ENCODE peak calls at places on chromosomes 5 and 9, in ten cellular contexts. J is stomach, L is cardiac fibroblast, V is Peyer's patch, Y is PC-3, P is fibroblast of mammary gland, B is colonic mucosa, S is ovary, Q is lower leg skin, O is IMR-90. I is an unnamed sample.

GRCh38 chr9:74610523-74611061 is 113.5 kb downstream of the RORB start:
- DNase-seq in J (no peak), L (no peak), V (no peak), Y (no peak), P (peak), B (no peak), S (no peak), Q (no peak), O (no peak), I (no peak)

GRCh38 chr9:132019702-132020101 is 60.0 kb downstream of the MED27 start:
- DNase-seq in J (no peak), L (no peak), V (no peak), Y (no peak), P (no peak), B (no peak), S (no peak), Q (no peak), O (no peak), I (no peak)

GRCh38 chr5:14590949-14591348 is 9.4 kb downstream of the OTULINL start:
- DNase-seq in J (no peak), L (no peak), V (no peak), Y (peak), P (no peak), B (no peak), S (no peak), Q (no peak), O (no peak), I (no peak)

GRCh38 chr5:176806137-176806536 is 4.2 kb upstream of the UNC5A start:
- DNase-seq in J (no peak), L (peak), V (no peak), Y (peak), P (peak), B (no peak), S (no peak), Q (no peak), O (peak), I (no peak)

GRCh38 chr5:55387865-55388264 is 80.1 kb downstream of the MTREX start:
- DNase-seq in J (no peak), L (no peak), V (no peak), Y (no peak), P (no peak), B (no peak), S (no peak), Q (no peak), O (no peak), I (no peak)

GRCh38 chr5:68432682-68433081 is 217.1 kb downstream of the PIK3R1 start:
- DNase-seq in J (no peak), L (no peak), V (no peak), Y (peak), P (no peak), B (no peak), S (no peak), Q (no peak), O (no peak), I (no peak)

GRCh38 chr9:134059188-134059641 is 8.6 kb downstream of the BRD3 start:
- DNase-seq in J (peak), L (no peak), V (peak), Y (no peak), P (no peak), B (peak), S (peak), Q (peak), O (no peak), I (no peak)

GRCh38 chr5:42591026-42591425 is 165.6 kb upstream of the CCDC152 start:
- DNase-seq in J (no peak), L (peak), V (no peak), Y (no peak), P (peak), B (peak), S (peak), Q (no peak), O (no peak), I (no peak)

GRCh38 chr9:107465467-107466451 is 23.8 kb downstream of the KLF4 start:
- DNase-seq in J (peak), L (peak), V (peak), Y (peak), P (peak), B (peak), S (peak), Q (peak), O (peak), I (no peak)

GRCh38 chr5:59126665-59127354 is 543.9 kb downstream of the RAB3C start:
- DNase-seq in J (no peak), L (peak), V (no peak), Y (no peak), P (peak), B (no peak), S (no peak), Q (no peak), O (peak), I (no peak)

GRCh38 chr5:136185974-136186373 is 7.0 kb downstream of the SMIM32 start:
- DNase-seq in J (no peak), L (no peak), V (no peak), Y (no peak), P (no peak), B (no peak), S (no peak), Q (no peak), O (no peak), I (no peak)

GRCh38 chr5:93092349-93093105 is 488.5 kb downstream of the NR2F1-AS1 start:
- DNase-seq in J (no peak), L (peak), V (no peak), Y (peak), P (peak), B (no peak), S (no peak), Q (no peak), O (peak), I (no peak)

GRCh38 chr9:26058111-26058895 is 380.1 kb upstream of the TUSC1 start:
- DNase-seq in J (no peak), L (peak), V (no peak), Y (no peak), P (peak), B (no peak), S (no peak), Q (no peak), O (no peak), I (no peak)

GRCh38 chr5:160197341-160198147 is 31.8 kb upstream of the FABP6 start:
- DNase-seq in J (no peak), L (peak), V (no peak), Y (no peak), P (peak), B (no peak), S (peak), Q (no peak), O (peak), I (no peak)

GRCh38 chr9:679462-679861 is 162.0 kb upstream of the DMRT1 start:
- DNase-seq in J (no peak), L (no peak), V (no peak), Y (no peak), P (no peak), B (no peak), S (no peak), Q (no peak), O (no peak), I (no peak)

GRCh38 chr5:140571105-140571504 is 6.5 kb downstream of the SLC35A4 start:
- DNase-seq in J (no peak), L (no peak), V (no peak), Y (no peak), P (no peak), B (no peak), S (peak), Q (no peak), O (no peak), I (no peak)

GRCh38 chr9:88889386-88889785 is 101.9 kb upstream of the S1PR3 start:
- DNase-seq in J (no peak), L (peak), V (no peak), Y (no peak), P (peak), B (no peak), S (no peak), Q (no peak), O (peak), I (no peak)

GRCh38 chr5:83900307-83900706 is 179.7 kb upstream of the HAPLN1 start:
- DNase-seq in J (no peak), L (no peak), V (no peak), Y (no peak), P (no peak), B (no peak), S (no peak), Q (no peak), O (peak), I (no peak)

GRCh38 chr9:137234758-137235423 is 4.2 kb downstream of the SLC34A3 start:
- DNase-seq in J (no peak), L (no peak), V (no peak), Y (no peak), P (no peak), B (no peak), S (no peak), Q (no peak), O (no peak), I (no peak)

GRCh38 chr9:69584746-69585145 is 87.4 kb downstream of the APBA1 start:
- DNase-seq in J (no peak), L (peak), V (no peak), Y (no peak), P (peak), B (no peak), S (no peak), Q (no peak), O (no peak), I (no peak)

GRCh38 chr5:37834542-37835399 is 5.1 kb downstream of the GDNF start:
- DNase-seq in J (no peak), L (no peak), V (no peak), Y (no peak), P (no peak), B (no peak), S (peak), Q (no peak), O (no peak), I (no peak)

GRCh38 chr5:37838152-37838932 is 1.5 kb downstream of the GDNF start:
- DNase-seq in J (no peak), L (peak), V (no peak), Y (peak), P (peak), B (no peak), S (peak), Q (no peak), O (peak), I (no peak)

GRCh38 chr5:37835400-37835973 is 4.4 kb downstream of the GDNF start:
- DNase-seq in J (no peak), L (peak), V (no peak), Y (no peak), P (no peak), B (no peak), S (no peak), Q (no peak), O (no peak), I (no peak)

GRCh38 chr5:37837101-37838032 is 2.5 kb downstream of the GDNF start:
- DNase-seq in J (peak), L (peak), V (peak), Y (peak), P (peak), B (peak), S (peak), Q (peak), O (peak), I (no peak)

GRCh38 chr5:37836173-37837100 is 3.4 kb downstream of the GDNF start:
- DNase-seq in J (no peak), L (peak), V (no peak), Y (peak), P (peak), B (no peak), S (peak), Q (no peak), O (peak), I (no peak)
- TF ChIP-seq CTCF in J (no peak), L (no peak), V (no peak), Y (no peak), P (no peak), B (no peak), S (no peak), Q (no peak), O (no peak), I (no peak)

GRCh38 chr9:125472562-125472925 is 210.9 kb downstream of the GAPVD1 start:
- DNase-seq in J (no peak), L (no peak), V (no peak), Y (no peak), P (no peak), B (no peak), S (no peak), Q (no peak), O (no peak), I (no peak)

GRCh38 chr9:125470767-125471580 is 209.3 kb downstream of the GAPVD1 start:
- DNase-seq in J (no peak), L (no peak), V (no peak), Y (no peak), P (no peak), B (no peak), S (no peak), Q (no peak), O (no peak), I (no peak)

GRCh38 chr9:125475385-125475784 is 213.8 kb downstream of the GAPVD1 start:
- DNase-seq in J (peak), L (no peak), V (no peak), Y (no peak), P (no peak), B (no peak), S (no peak), Q (no peak), O (no peak), I (no peak)

GRCh38 chr9:125476645-125477044 is 215.0 kb downstream of the GAPVD1 start:
- DNase-seq in J (no peak), L (no peak), V (no peak), Y (no peak), P (no peak), B (no peak), S (no peak), Q (no peak), O (no peak), I (no peak)

GRCh38 chr9:125472926-125473701 is 211.5 kb downstream of the GAPVD1 start:
- DNase-seq in J (no peak), L (peak), V (no peak), Y (no peak), P (peak), B (no peak), S (peak), Q (no peak), O (peak), I (no peak)
- TF ChIP-seq CTCF in J (no peak), L (peak), V (no peak), Y (no peak), P (no peak), B (no peak), S (no peak), Q (no peak), O (peak), I (no peak)

GRCh38 chr5:151741678-151742423 is 16.6 kb downstream of the ATOX1 start:
- DNase-seq in J (no peak), L (peak), V (no peak), Y (peak), P (peak), B (no peak), S (no peak), Q (no peak), O (peak), I (no peak)

GRCh38 chr5:151739395-151739794 is 19.0 kb downstream of the ATOX1 start:
- DNase-seq in J (no peak), L (no peak), V (no peak), Y (no peak), P (no peak), B (no peak), S (peak), Q (no peak), O (no peak), I (no peak)

GRCh38 chr5:151739939-151740335 is 18.5 kb downstream of the ATOX1 start:
- DNase-seq in J (no peak), L (peak), V (no peak), Y (peak), P (peak), B (no peak), S (no peak), Q (no peak), O (peak), I (no peak)

GRCh38 chr5:151740336-151740942 is 18.0 kb downstream of the ATOX1 start:
- DNase-seq in J (peak), L (peak), V (no peak), Y (peak), P (peak), B (peak), S (peak), Q (peak), O (peak), I (no peak)

GRCh38 chr5:151740958-151741373 is 17.5 kb downstream of the ATOX1 start:
- DNase-seq in J (no peak), L (peak), V (no peak), Y (peak), P (peak), B (no peak), S (no peak), Q (no peak), O (peak), I (no peak)
- TF ChIP-seq CTCF in J (no peak), L (no peak), V (no peak), Y (peak), P (no peak), B (no peak), S (no peak), Q (no peak), O (no peak), I (no peak)

GRCh38 chr5:171630047-171630669 is 155.5 kb upstream of the SMIM23 start:
- DNase-seq in J (peak), L (peak), V (no peak), Y (peak), P (peak), B (peak), S (no peak), Q (peak), O (peak), I (no peak)

GRCh38 chr5:171627936-171628335 is 157.7 kb upstream of the SMIM23 start:
- DNase-seq in J (no peak), L (no peak), V (no peak), Y (no peak), P (no peak), B (no peak), S (no peak), Q (peak), O (no peak), I (no peak)

GRCh38 chr5:171630670-171631065 is 154.9 kb upstream of the SMIM23 start:
- DNase-seq in J (no peak), L (no peak), V (no peak), Y (no peak), P (no peak), B (no peak), S (no peak), Q (no peak), O (no peak), I (no peak)

GRCh38 chr5:171628344-171628743 is 157.3 kb upstream of the SMIM23 start:
- DNase-seq in J (no peak), L (no peak), V (no peak), Y (no peak), P (no peak), B (no peak), S (no peak), Q (peak), O (no peak), I (no peak)

DNA sequence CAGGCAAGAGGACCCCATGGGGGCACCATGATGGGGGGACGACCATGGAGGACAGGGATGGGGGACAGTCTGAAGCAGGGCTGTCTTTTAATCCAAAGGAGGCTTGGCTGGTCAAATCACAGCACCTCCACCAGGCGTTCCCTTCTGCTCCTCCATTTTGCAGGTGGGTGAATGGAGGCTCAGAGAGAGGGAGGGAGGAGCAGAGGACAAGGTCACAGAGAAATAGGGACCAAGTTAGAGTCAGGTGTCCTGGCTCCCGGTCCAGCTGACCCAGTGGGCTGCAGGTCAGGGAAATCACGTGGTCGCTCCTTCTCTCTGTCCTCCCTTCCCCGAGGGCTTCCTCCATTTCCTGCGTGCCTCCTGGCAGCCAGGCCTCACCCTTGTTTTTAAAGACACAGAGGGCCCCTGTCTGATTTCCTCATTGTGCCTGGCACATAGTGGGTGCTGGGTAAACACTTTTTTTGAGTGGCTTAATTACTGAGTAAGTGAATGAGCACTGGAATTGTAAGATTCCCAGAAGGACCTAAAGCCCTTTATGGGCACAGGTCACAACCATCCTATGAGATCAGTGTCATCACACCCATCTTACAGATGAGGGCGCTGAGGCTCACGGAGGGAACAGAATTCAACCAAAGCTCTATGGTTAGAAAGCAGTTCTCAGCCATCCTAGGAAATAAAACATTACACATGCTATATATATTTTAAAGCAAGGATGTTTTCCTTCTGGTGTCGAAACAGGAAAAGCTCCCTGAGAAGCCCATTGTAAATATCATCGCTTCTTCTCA is 156.2 kb upstream of the SMIM23 start:
- DNase-seq in J (no peak), L (peak), V (no peak), Y (peak), P (peak), B (no peak), S (no peak), Q (peak), O (peak), I (no peak)
- TF ChIP-seq CTCF in J (no peak), L (peak), V (no peak), Y (peak), P (peak), B (no peak), S (no peak), Q (no peak), O (no peak), I (no peak)

DNA sequence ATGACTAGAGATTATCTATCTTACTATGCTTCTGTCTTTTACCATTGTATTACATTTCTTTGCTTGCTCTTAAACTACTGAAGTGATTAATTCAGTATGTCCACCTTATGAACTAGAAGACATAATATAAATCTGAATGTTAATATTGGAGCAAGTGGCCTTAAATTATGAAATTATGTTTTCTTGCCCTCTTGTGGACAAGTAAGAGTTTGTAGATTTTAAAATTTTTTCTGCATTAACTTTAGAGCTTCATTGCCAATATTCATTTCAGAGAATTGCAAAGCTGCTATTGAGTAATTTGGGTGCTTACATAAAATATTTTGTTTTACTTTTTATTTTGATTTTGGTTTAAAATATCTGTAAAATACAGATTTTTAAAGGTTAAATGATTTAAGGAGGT is 55.3 kb downstream of the RANBP17 start:
- DNase-seq in J (no peak), L (peak), V (no peak), Y (no peak), P (peak), B (no peak), S (no peak), Q (no peak), O (no peak), I (no peak)
- TF ChIP-seq CTCF in J (peak), L (peak), V (no peak), Y (peak), P (peak), B (no peak), S (no peak), Q (no peak), O (peak), I (no peak)

DNA sequence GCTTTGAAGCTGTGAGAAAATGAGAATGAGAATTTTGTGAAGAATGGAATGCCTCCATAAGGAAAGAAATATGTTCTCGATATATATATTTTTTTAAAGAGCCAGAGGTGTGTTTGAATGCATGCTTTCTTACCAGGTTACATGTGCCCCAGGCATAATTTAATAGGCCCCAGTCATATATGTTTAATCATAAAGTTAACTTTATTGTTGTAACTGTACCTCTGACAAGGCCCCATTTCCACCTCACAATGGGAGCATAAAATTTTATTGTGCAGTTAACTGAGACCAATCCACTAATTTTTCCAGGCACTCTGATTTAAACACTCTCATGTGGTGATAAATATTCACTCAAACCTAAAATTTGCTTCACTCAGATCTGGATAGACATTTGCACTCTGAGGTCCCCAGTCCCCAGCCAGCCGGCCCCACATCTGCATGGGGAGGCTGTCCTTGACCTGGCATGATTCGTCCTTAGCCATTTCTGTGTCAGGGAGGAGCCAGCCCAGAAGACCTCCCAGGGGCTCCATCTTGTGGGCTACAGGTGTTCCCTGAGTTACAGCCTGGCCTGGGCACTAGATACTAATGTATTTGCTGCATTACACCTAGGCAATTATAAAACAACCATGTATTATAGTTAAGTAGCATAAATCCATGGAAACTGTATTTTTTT is 245.8 kb downstream of the MTRR start:
- DNase-seq in J (no peak), L (no peak), V (no peak), Y (no peak), P (no peak), B (no peak), S (no peak), Q (no peak), O (no peak), I (no peak)
- TF ChIP-seq CTCF in J (no peak), L (no peak), V (no peak), Y (no peak), P (no peak), B (no peak), S (no peak), Q (no peak), O (no peak), I (no peak)